ENCODE peak calls at places on chromosomes 2 and 18, in four cellular contexts. One of them, this sample, is unnamed.

GRCh38 chr2:233120459-233120858 is 60.3 kb downstream of the INPP5D start:
- DNase-seq in A549: no peak
- DNase-seq in WTC11: no peak
- DNase-seq in HepG2: no peak
- DNase-seq in this sample: no peak

GRCh38 chr2:138827426-138828054 is 47.4 kb upstream of the NXPH2 start:
- DNase-seq in WTC11: no peak
- DNase-seq in HepG2: peak
- DNase-seq in A549: peak
- DNase-seq in this sample: peak

GRCh38 chr2:8575810-8576423 is 105.9 kb upstream of the ID2 start:
- DNase-seq in HepG2: no peak
- DNase-seq in A549: no peak
- DNase-seq in WTC11: no peak
- DNase-seq in this sample: no peak

GRCh38 chr18:23992119-23992940 is 22.2 kb upstream of the TTC39C start:
- DNase-seq in WTC11: no peak
- DNase-seq in HepG2: no peak
- DNase-seq in A549: no peak
- DNase-seq in this sample: no peak

GRCh38 chr2:72103161-72103560 is 44.5 kb downstream of the CYP26B1 start:
- DNase-seq in WTC11: no peak
- DNase-seq in A549: no peak
- DNase-seq in HepG2: no peak
- DNase-seq in this sample: no peak

GRCh38 chr18:32435631-32436500 is 34.8 kb downstream of the GAREM1 start:
- DNase-seq in HepG2: no peak
- DNase-seq in WTC11: no peak
- DNase-seq in A549: no peak
- DNase-seq in this sample: no peak

GRCh38 chr2:120979398-120979797 is 243.7 kb downstream of the GLI2 start:
- DNase-seq in A549: no peak
- DNase-seq in HepG2: no peak
- DNase-seq in WTC11: no peak
- DNase-seq in this sample: no peak

GRCh38 chr2:236574424-236575145 is 5.0 kb downstream of the ACKR3 start:
- DNase-seq in WTC11: no peak
- DNase-seq in A549: no peak
- DNase-seq in HepG2: no peak
- DNase-seq in this sample: no peak

GRCh38 chr2:60053791-60054190 is 499.7 kb downstream of the BCL11A start:
- DNase-seq in A549: no peak
- DNase-seq in WTC11: no peak
- DNase-seq in HepG2: no peak
- DNase-seq in this sample: no peak

GRCh38 chr18:14976736-14977430 is 228.9 kb downstream of the ANKRD30B start:
- DNase-seq in WTC11: no peak
- DNase-seq in A549: no peak
- DNase-seq in HepG2: no peak
- DNase-seq in this sample: no peak

GRCh38 chr2:105787376-105788318 is 42.9 kb downstream of the NCK2 start:
- DNase-seq in WTC11: no peak
- DNase-seq in A549: no peak
- DNase-seq in HepG2: no peak
- DNase-seq in this sample: peak

GRCh38 chr2:200274116-200275075 is 32.1 kb upstream of the SPATS2L start:
- DNase-seq in HepG2: peak
- DNase-seq in A549: no peak
- DNase-seq in WTC11: no peak
- DNase-seq in this sample: no peak

GRCh38 chr2:134304726-134305509 is 51.0 kb downstream of the MGAT5 start:
- DNase-seq in A549: no peak
- DNase-seq in WTC11: no peak
- DNase-seq in HepG2: no peak
- DNase-seq in this sample: no peak

GRCh38 chr2:32977228-32977758 is 30.5 kb downstream of the LTBP1 start:
- DNase-seq in HepG2: no peak
- DNase-seq in WTC11: no peak
- DNase-seq in A549: no peak
- DNase-seq in this sample: peak

GRCh38 chr2:222902660-222903059 is 41.8 kb downstream of the ACSL3 start:
- DNase-seq in A549: no peak
- DNase-seq in WTC11: no peak
- DNase-seq in HepG2: no peak
- DNase-seq in this sample: no peak

GRCh38 chr2:100126897-100127401 is 15.4 kb downstream of the AFF3 start:
- DNase-seq in A549: no peak
- DNase-seq in HepG2: no peak
- DNase-seq in WTC11: no peak
- DNase-seq in this sample: no peak

GRCh38 chr2:172878260-172878659 is 142.6 kb downstream of the RAPGEF4 start:
- DNase-seq in A549: no peak
- DNase-seq in WTC11: no peak
- DNase-seq in HepG2: no peak
- DNase-seq in this sample: no peak

GRCh38 chr2:60515751-60516226 is 37.7 kb downstream of the BCL11A start:
- DNase-seq in WTC11: no peak
- DNase-seq in A549: no peak
- DNase-seq in HepG2: no peak
- DNase-seq in this sample: no peak

GRCh38 chr2:213234641-213235040 is 49.6 kb upstream of the SPAG16 start:
- DNase-seq in WTC11: no peak
- DNase-seq in HepG2: no peak
- DNase-seq in A549: no peak
- DNase-seq in this sample: no peak

GRCh38 chr2:127293386-127293757 is 572 bp downstream of the ERCC3 start:
- DNase-seq in A549: peak
- DNase-seq in WTC11: no peak
- DNase-seq in HepG2: no peak
- DNase-seq in this sample: no peak

GRCh38 chr2:52289776-52290175 is 1257.8 kb upstream of the NRXN1 start:
- DNase-seq in WTC11: no peak
- DNase-seq in A549: no peak
- DNase-seq in HepG2: no peak
- DNase-seq in this sample: no peak

GRCh38 chr18:49813071-49813320 is 337 bp downstream of the ACAA2 start:
- DNase-seq in WTC11: peak
- DNase-seq in A549: peak
- DNase-seq in HepG2: peak
- DNase-seq in this sample: peak

GRCh38 chr2:130869441-130870160 is 32.9 kb downstream of the ARHGEF4 start:
- DNase-seq in A549: no peak
- DNase-seq in HepG2: no peak
- DNase-seq in WTC11: no peak
- DNase-seq in this sample: no peak

GRCh38 chr2:195562624-195563566 is 94.1 kb upstream of the SLC39A10 start:
- DNase-seq in WTC11: no peak
- DNase-seq in HepG2: no peak
- DNase-seq in A549: no peak
- DNase-seq in this sample: no peak

GRCh38 chr2:29115797-29116781 is 874 bp downstream of the CLIP4 start:
- DNase-seq in WTC11: peak
- DNase-seq in HepG2: no peak
- DNase-seq in A549: peak
- DNase-seq in this sample: no peak

GRCh38 chr2:183780072-183780471 is 655.8 kb downstream of the NUP35 start:
- DNase-seq in WTC11: no peak
- DNase-seq in HepG2: no peak
- DNase-seq in A549: no peak
- DNase-seq in this sample: no peak

GRCh38 chr2:44944102-44944951 is 2.8 kb downstream of the SIX3 start:
- DNase-seq in WTC11: peak
- DNase-seq in A549: no peak
- DNase-seq in HepG2: no peak
- DNase-seq in this sample: no peak

GRCh38 chr2:62662131-62662530 is 43.4 kb upstream of the EHBP1 start:
- DNase-seq in WTC11: no peak
- DNase-seq in HepG2: no peak
- DNase-seq in A549: no peak
- DNase-seq in this sample: no peak

GRCh38 chr18:57976230-57976773 is 67.7 kb upstream of the NEDD4L start:
- DNase-seq in A549: no peak
- DNase-seq in WTC11: no peak
- DNase-seq in HepG2: no peak
- DNase-seq in this sample: no peak

GRCh38 chr18:7021994-7022840 is 95.4 kb downstream of the LAMA1 start:
- DNase-seq in HepG2: peak
- DNase-seq in A549: peak
- DNase-seq in WTC11: no peak
- DNase-seq in this sample: peak

GRCh38 chr2:188975497-188976102 is 1.4 kb downstream of the COL3A1 start:
- DNase-seq in A549: no peak
- DNase-seq in WTC11: no peak
- DNase-seq in HepG2: no peak
- DNase-seq in this sample: no peak

GRCh38 chr2:119242276-119243119 is 18.9 kb downstream of the STEAP3 start:
- DNase-seq in A549: no peak
- DNase-seq in WTC11: no peak
- DNase-seq in HepG2: no peak
- DNase-seq in this sample: no peak

GRCh38 chr2:222404126-222404891 is 20.0 kb upstream of the SGPP2 start:
- DNase-seq in HepG2: no peak
- DNase-seq in WTC11: no peak
- DNase-seq in A549: no peak
- DNase-seq in this sample: no peak

GRCh38 chr2:177322801-177323261 is 58.3 kb upstream of the NFE2L2 start:
- DNase-seq in A549: no peak
- DNase-seq in HepG2: no peak
- DNase-seq in WTC11: peak
- DNase-seq in this sample: no peak

GRCh38 chr2:102116675-102117471 is 25.7 kb upstream of the IL1R1 start:
- DNase-seq in HepG2: no peak
- DNase-seq in WTC11: no peak
- DNase-seq in A549: no peak
- DNase-seq in this sample: no peak

GRCh38 chr2:110115291-110116032 is at the start of gene MALL:
- DNase-seq in WTC11: no peak
- DNase-seq in HepG2: no peak
- DNase-seq in A549: peak
- DNase-seq in this sample: no peak

GRCh38 chr2:62826953-62827675 is 121.6 kb downstream of the EHBP1 start:
- DNase-seq in WTC11: no peak
- DNase-seq in HepG2: no peak
- DNase-seq in A549: no peak
- DNase-seq in this sample: no peak

GRCh38 chr2:9586465-9586864 is 30.8 kb upstream of the ADAM17 start:
- DNase-seq in WTC11: no peak
- DNase-seq in A549: no peak
- DNase-seq in HepG2: no peak
- DNase-seq in this sample: no peak
- TF ChIP-seq HMGXB4 in WTC11: no peak
- TF ChIP-seq HMGXB4 in A549: no peak
- TF ChIP-seq HMGXB4 in HepG2: no peak
- TF ChIP-seq HMGXB4 in this sample: no peak

GRCh38 chr18:12377556-12378553 is 828 bp upstream of the AFG3L2 start:
- DNase-seq in A549: peak
- DNase-seq in HepG2: no peak
- DNase-seq in WTC11: no peak
- DNase-seq in this sample: no peak

GRCh38 chr18:12373771-12374116 is 3.3 kb downstream of the AFG3L2 start:
- DNase-seq in A549: no peak
- DNase-seq in WTC11: no peak
- DNase-seq in HepG2: no peak
- DNase-seq in this sample: no peak

GRCh38 chr18:12376718-12377555 is at the start of gene AFG3L2:
- DNase-seq in A549: peak
- DNase-seq in WTC11: peak
- DNase-seq in HepG2: peak
- DNase-seq in this sample: peak

GRCh38 chr18:12374398-12374797 is 2.6 kb downstream of the AFG3L2 start:
- DNase-seq in HepG2: no peak
- DNase-seq in A549: no peak
- DNase-seq in WTC11: no peak
- DNase-seq in this sample: peak

GRCh38 chr18:12376034-12376717 is 851 bp downstream of the AFG3L2 start:
- DNase-seq in A549: no peak
- DNase-seq in WTC11: no peak
- DNase-seq in HepG2: peak
- DNase-seq in this sample: no peak
- TF ChIP-seq HMGXB4 in A549: no peak
- TF ChIP-seq HMGXB4 in WTC11: no peak
- TF ChIP-seq HMGXB4 in HepG2: no peak
- TF ChIP-seq HMGXB4 in this sample: no peak

GRCh38 chr2:7026740-7027139 is 109.5 kb downstream of the RNF144A start:
- DNase-seq in HepG2: no peak
- DNase-seq in A549: no peak
- DNase-seq in WTC11: no peak
- DNase-seq in this sample: no peak
- TF ChIP-seq HMGXB4 in HepG2: no peak
- TF ChIP-seq HMGXB4 in A549: no peak
- TF ChIP-seq HMGXB4 in WTC11: no peak
- TF ChIP-seq HMGXB4 in this sample: no peak

DNA sequence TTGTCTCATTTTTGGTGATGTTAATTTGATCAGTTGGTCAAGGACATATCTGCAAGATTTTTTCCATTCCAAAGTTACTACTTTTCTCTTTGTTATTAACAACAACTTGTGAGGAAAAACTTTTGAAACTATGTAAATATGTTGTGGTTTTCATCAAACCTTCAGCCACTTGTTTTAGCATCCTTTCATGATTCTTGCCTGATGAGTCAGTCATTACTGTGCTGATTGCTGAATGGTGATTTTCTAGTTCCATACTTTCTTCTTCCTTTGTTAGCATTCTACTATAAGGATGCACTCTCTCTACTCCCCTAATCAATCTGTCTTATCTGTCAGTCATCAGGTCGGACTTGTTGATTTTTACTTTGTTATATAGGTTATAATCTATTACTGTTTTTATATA is 10.9 kb downstream of the TMEM87B start:
- DNase-seq in A549: no peak
- DNase-seq in WTC11: no peak
- DNase-seq in HepG2: no peak
- DNase-seq in this sample: no peak
- TF ChIP-seq HMGXB4 in A549: no peak
- TF ChIP-seq HMGXB4 in WTC11: no peak
- TF ChIP-seq HMGXB4 in HepG2: no peak
- TF ChIP-seq HMGXB4 in this sample: no peak

DNA sequence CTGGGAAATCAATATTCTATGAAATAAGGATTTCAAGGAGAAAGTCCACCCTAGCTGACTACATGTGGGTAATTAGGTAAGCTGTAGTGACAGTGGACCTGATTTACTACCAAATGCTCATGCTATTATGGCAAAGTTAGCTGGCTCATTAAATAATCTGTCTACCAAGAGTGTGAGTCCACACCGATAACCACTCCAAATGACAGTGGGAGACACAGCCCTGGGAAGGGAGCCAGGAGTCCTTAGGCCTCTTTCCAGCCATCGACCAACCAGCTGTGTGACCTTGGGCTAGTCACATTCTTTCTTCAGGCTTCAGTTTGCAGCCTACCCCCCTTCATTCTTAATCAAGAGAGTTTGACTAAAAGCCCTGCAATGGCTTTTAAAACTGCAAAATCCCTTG is 45.7 kb upstream of the SLC14A2 start:
- DNase-seq in A549: no peak
- DNase-seq in HepG2: no peak
- DNase-seq in WTC11: no peak
- DNase-seq in this sample: no peak
- TF ChIP-seq HMGXB4 in A549: no peak
- TF ChIP-seq HMGXB4 in HepG2: no peak
- TF ChIP-seq HMGXB4 in WTC11: no peak
- TF ChIP-seq HMGXB4 in this sample: no peak

This sample was measured in K562.